ENCODE peak calls at places on chromosomes 4 and X, in six cellular contexts. B, E, M, N, R and F are unnamed samples.

GRCh38 chr4:173258866-173259265 is 75.3 kb downstream of the HMGB2 start:
- DNase-seq in R (no peak), B (no peak), M (no peak), E (no peak), N (no peak), F (no peak)

GRCh38 chr4:137393043-137393442 is 139.3 kb downstream of the PCDH18 start:
- DNase-seq in E (no peak), M (no peak), N (no peak), B (peak; percentile 55), R (no peak), F (no peak)

GRCh38 chr4:182010876-182011275 is 232.3 kb upstream of the TENM3 start:
- DNase-seq in N (no peak), E (no peak), R (no peak), M (no peak), B (no peak), F (no peak)

GRCh38 chrX:39855748-39856129 is 242.0 kb downstream of the BCOR start:
- DNase-seq in R (peak; percentile 62), B (no peak), N (no peak), M (no peak), E (no peak), F (no peak)

GRCh38 chr4:26372525-26373172 is 51.8 kb downstream of the RBPJ start:
- DNase-seq in R (no peak), N (no peak), B (no peak), E (no peak), M (no peak), F (no peak)

GRCh38 chr4:105895324-105895608 is at the start of gene NPNT:
- DNase-seq in R (peak; percentile 44), E (no peak), B (no peak), N (no peak), M (no peak), F (no peak)

GRCh38 chrX:38192007-38192625 is 28.6 kb downstream of the SRPX start:
- DNase-seq in N (no peak), M (no peak), R (peak; percentile 12), B (peak; percentile 14), E (no peak), F (no peak)

GRCh38 chrX:55057691-55058249 is 17.1 kb upstream of the PAGE2B start:
- DNase-seq in R (no peak), N (peak; percentile 19), E (peak; percentile 13), M (no peak), B (peak; percentile 25), F (peak; percentile 17)

GRCh38 chrX:30308263-30309138 is 689 bp downstream of the NR0B1 start:
- DNase-seq in R (no peak), M (no peak), E (no peak), B (peak; percentile 33), N (no peak), F (no peak)

GRCh38 chrX:115372026-115372610 is 82.6 kb downstream of the LUZP4 start:
- DNase-seq in B (no peak), N (no peak), R (no peak), E (no peak), M (no peak), F (no peak)

GRCh38 chrX:72045141-72045540 is 86.6 kb downstream of the RTL5 start:
- DNase-seq in N (no peak), E (no peak), M (no peak), B (no peak), R (no peak), F (no peak)

GRCh38 chr4:119209077-119209476 is 3.4 kb upstream of the USP53 start:
- DNase-seq in M (no peak), B (no peak), E (no peak), R (no peak), N (no peak), F (no peak)

GRCh38 chrX:80663331-80663730 is 146.3 kb downstream of the BRWD3 start:
- DNase-seq in E (no peak), M (no peak), N (no peak), R (no peak), B (no peak), F (no peak)

GRCh38 chrX:132631579-132632232 is 142.9 kb upstream of the MBNL3 start:
- DNase-seq in B (no peak), R (no peak), M (no peak), N (no peak), E (no peak), F (no peak)

GRCh38 chr4:3711183-3712111 is 54.7 kb upstream of the ADRA2C start:
- DNase-seq in B (no peak), N (no peak), R (no peak), E (no peak), M (peak; percentile 25), F (no peak)

GRCh38 chr4:31370866-31371465 is 650.8 kb downstream of the PCDH7 start:
- DNase-seq in R (no peak), N (no peak), B (peak; percentile 15), M (no peak), E (no peak), F (no peak)

GRCh38 chr4:102625232-102625930 is 124.2 kb downstream of the NFKB1 start:
- DNase-seq in E (no peak), N (peak; percentile 39), B (no peak), R (peak; percentile 42), M (peak; percentile 67), F (no peak)

GRCh38 chr4:22091906-22092305 is 143.3 kb upstream of the KCNIP4 start:
- DNase-seq in R (no peak), N (no peak), B (no peak), E (no peak), M (no peak), F (no peak)

GRCh38 chrX:2424317-2424716 is 76.5 kb downstream of the DHRSX start:
- DNase-seq in M (no peak), B (no peak), E (no peak), R (no peak), N (no peak), F (no peak)

GRCh38 chr4:25439913-25440477 is 62.9 kb downstream of the ANAPC4 start:
- DNase-seq in B (peak; percentile 88), N (peak; percentile 50), R (peak; percentile 51), E (peak; percentile 32), M (no peak), F (peak; percentile 53)

GRCh38 chr4:74230902-74231499 is 73.1 kb downstream of the MTHFD2L start:
- DNase-seq in B (no peak), M (no peak), N (no peak), R (peak; percentile 74), E (no peak), F (no peak)

GRCh38 chr4:141899541-141899940 is 263.2 kb downstream of the IL15 start:
- DNase-seq in B (no peak), N (no peak), E (no peak), M (no peak), R (no peak), F (no peak)

GRCh38 chr4:85028910-85029309 is 62.4 kb upstream of the WDFY3 start:
- DNase-seq in R (no peak), M (no peak), B (no peak), E (no peak), N (no peak), F (no peak)

GRCh38 chr4:175504316-175504715 is 307.7 kb downstream of the GPM6A start:
- DNase-seq in B (no peak), N (no peak), E (no peak), R (no peak), M (no peak), F (no peak)

GRCh38 chrX:75118296-75118695 is 37.8 kb downstream of the ABCB7 start:
- DNase-seq in N (no peak), E (no peak), B (no peak), M (no peak), R (no peak), F (no peak)

DNA sequence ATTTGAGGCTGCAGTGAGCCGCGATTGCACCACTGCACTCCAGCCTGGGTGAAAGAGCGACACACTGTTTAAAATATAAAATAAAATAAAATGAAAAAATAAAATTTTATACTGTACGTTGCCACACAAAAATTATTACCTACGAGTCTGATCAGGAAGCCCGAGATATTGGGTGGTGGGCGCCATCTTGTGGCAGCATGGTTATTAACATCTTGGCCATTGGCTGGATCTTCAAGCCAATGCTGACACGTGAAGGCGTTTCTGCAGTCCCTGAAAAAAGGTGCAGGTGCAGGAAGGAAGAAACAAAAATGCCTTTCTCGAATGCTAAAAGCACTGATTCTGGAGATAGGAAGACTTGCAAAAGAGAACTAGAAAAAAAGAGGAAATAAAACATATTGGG is 4.9 kb upstream of the TLR8 start:
- DNase-seq in R (peak; percentile 74), E (peak; percentile 24), M (peak; percentile 64), N (peak; percentile 32), B (peak; percentile 69), F (peak; percentile 42)
- TF ChIP-seq POLR2A in R (no peak), E (no peak), M (no peak), N (no peak), B (no peak), F (no peak)

GRCh38 chr4:140893939-140894338 is 137.8 kb upstream of the TBC1D9 start:
- DNase-seq in M (no peak), B (no peak), R (no peak), E (no peak), N (no peak), F (no peak)
- TF ChIP-seq CTCF in M (no peak), B (no peak), R (no peak), E (no peak), N (no peak), F (no peak)

GRCh38 chrX:107674480-107675364 is 46.4 kb downstream of the PRPS1 start:
- DNase-seq in E (peak; percentile 69), M (peak; percentile 64), N (peak; percentile 88), R (peak; percentile 69), B (peak; percentile 59), F (peak; percentile 92)
- TF ChIP-seq POLR2A in E (peak; percentile 19), M (no peak), N (no peak), R (peak; percentile 33), B (no peak), F (no peak)

GRCh38 chr4:169811476-169811875 is 53.7 kb upstream of the HPF1 start:
- DNase-seq in R (no peak), E (no peak), N (no peak), B (no peak), M (no peak), F (no peak)

GRCh38 chr4:169807934-169808333 is 50.2 kb upstream of the HPF1 start:
- DNase-seq in N (no peak), B (no peak), M (no peak), R (no peak), E (no peak), F (no peak)

GRCh38 chr4:169815606-169816005 is 57.9 kb upstream of the HPF1 start:
- DNase-seq in B (no peak), N (no peak), M (no peak), E (no peak), R (no peak), F (no peak)

DNA sequence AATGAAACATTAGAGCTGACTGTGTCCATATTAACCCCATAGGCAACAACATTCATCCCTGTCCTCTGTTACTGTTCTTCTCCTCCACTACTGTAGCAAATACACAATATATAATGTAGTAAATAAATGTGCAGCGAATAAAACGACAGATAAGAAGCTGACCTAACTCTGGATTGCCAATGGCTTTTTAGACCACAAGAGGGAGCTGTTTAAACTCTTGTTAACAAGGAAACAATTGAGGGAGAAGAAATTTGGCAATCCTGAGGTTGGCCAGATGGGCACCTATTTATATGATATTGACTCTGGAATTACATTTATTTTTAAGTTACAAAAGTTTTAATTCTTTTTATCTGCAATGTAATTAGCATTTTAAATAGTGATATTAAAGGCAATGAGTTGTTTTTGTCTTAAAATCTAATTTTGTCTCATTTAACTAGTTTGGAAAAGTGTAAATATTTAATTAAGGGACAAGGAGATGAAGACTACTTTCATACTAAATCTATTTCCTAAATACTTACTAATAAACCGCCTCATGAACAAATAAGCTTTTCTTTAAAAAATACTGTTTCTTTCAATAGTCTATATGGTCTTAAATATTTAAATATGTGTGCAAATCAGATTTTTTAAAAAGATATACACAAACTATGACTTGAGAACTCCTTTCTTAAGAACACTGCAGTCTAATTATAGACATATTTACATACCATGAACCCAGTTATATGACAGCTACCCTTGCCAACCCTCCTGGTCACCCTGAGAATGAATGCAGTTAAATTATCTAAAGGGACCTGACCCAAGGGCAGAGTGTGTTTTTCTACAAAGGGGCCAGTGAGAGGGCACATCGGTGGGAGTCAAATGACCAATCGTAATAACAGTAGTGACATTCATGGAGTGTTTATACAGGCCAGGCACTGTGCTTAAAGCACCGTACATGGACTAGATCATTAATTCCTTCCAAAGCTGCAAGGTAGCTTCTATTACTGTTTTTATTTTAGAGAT is 52.9 kb upstream of the HPF1 start:
- DNase-seq in B (peak; percentile 52), E (no peak), N (peak; percentile 28), M (no peak), R (peak; percentile 10), F (no peak)
- TF ChIP-seq CTCF in B (peak; percentile 87), E (peak; percentile 83), N (peak; percentile 78), M (peak; percentile 80), R (peak; percentile 81), F (no peak)